ENCODE peak calls at places on chromosomes 2 and 18, in six cellular contexts. C, P, X, A, E and J are unnamed samples. For H3K4me1, the result is how much of the 10 kb centered on the place peaks cover.

GRCh38 chr2:28345619-28346018 is 47.0 kb upstream of the FOSL2 start:
- DNase-seq in C (no peak), P (no peak), X (peak), A (no peak), E (no peak), J (no peak)

GRCh38 chr2:127622561-127623387 is 23.2 kb upstream of the GPR17 start:
- DNase-seq in C (no peak), P (no peak), X (peak), A (no peak), E (no peak), J (peak)

GRCh38 chr2:109128466-109129355 is at the start of gene SH3RF3:
- DNase-seq in C (no peak), P (peak), X (peak), A (peak), E (peak), J (no peak)

GRCh38 chr2:86518498-86518897 is 44.7 kb downstream of the CHMP3 start:
- DNase-seq in C (no peak), P (no peak), X (no peak), A (no peak), E (peak), J (no peak)

GRCh38 chr2:231199219-231199618 is 788 bp downstream of the ARMC9 start:
- DNase-seq in C (no peak), P (no peak), X (no peak), A (peak), E (no peak), J (no peak)

GRCh38 chr2:191304939-191305875 is 60.0 kb downstream of the MYO1B start:
- DNase-seq in C (no peak), P (no peak), X (no peak), A (peak), E (no peak), J (peak)

GRCh38 chr2:158120102-158120501 is 18.4 kb downstream of the UPP2 start:
- DNase-seq in C (no peak), P (no peak), X (no peak), A (no peak), E (no peak), J (no peak)

GRCh38 chr2:78351208-78351607 is 674.3 kb upstream of the REG3G start:
- DNase-seq in C (no peak), P (no peak), X (no peak), A (no peak), E (peak), J (no peak)

GRCh38 chr2:77428946-77429345 is 93.2 kb downstream of the LRRTM4 start:
- DNase-seq in C (no peak), P (no peak), X (no peak), A (no peak), E (no peak), J (no peak)

GRCh38 chr2:37460866-37461229 is 116.4 kb downstream of the QPCT start:
- DNase-seq in C (no peak), P (no peak), X (no peak), A (no peak), E (no peak), J (no peak)

GRCh38 chr2:159557437-159558034 is 58.8 kb downstream of the BAZ2B start:
- DNase-seq in C (peak), P (no peak), X (no peak), A (no peak), E (peak), J (no peak)

GRCh38 chr2:47354817-47355653 is 47.9 kb upstream of the MSH2 start:
- DNase-seq in C (no peak), P (no peak), X (no peak), A (no peak), E (no peak), J (no peak)

GRCh38 chr2:53490659-53491058 is 276.9 kb upstream of the CHAC2 start:
- DNase-seq in C (no peak), P (no peak), X (no peak), A (no peak), E (no peak), J (peak)

GRCh38 chr2:56448999-56449431 is 265.2 kb downstream of the CCDC85A start:
- DNase-seq in C (no peak), P (peak), X (no peak), A (peak), E (peak), J (no peak)

GRCh38 chr2:16525265-16525887 is 140.3 kb downstream of the CYRIA start:
- DNase-seq in C (peak), P (no peak), X (no peak), A (no peak), E (peak), J (no peak)

GRCh38 chr2:239146011-239146641 is 254.7 kb downstream of the HDAC4 start:
- DNase-seq in C (no peak), P (no peak), X (peak), A (no peak), E (no peak), J (no peak)

GRCh38 chr2:183179156-183179555 is 54.9 kb downstream of the NUP35 start:
- DNase-seq in C (no peak), P (no peak), X (no peak), A (no peak), E (no peak), J (no peak)
- TF ChIP-seq POLR2AphosphoS5 in C (no peak), P (no peak), X (no peak), A (no peak), E (no peak), J (no peak)

DNA sequence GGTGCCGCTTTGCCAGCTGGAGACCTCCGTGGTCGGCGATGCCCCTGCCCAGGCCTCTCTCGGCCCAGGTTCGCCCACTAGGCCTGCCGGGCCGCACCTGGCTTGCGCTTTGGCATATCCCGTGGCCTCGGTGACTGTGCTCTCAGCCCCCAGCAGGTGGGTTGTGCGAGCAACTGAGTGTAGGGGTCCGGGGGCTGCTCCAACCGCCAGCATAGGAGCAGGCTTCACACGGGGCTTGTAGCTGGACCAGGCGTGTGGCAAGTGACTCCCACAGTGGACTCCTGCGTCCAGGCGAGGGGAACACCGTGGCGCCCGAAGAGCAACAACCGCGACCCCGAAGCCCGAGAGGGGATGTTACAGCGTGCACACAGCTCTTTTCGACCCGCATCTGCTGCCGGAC is 9.7 kb downstream of the TRAPPC12 start:
- DNase-seq in C (no peak), P (no peak), X (no peak), A (no peak), E (no peak), J (no peak)
- H3K4me1 ChIP-seq in C (under half), P (under half), X (under half), A (under half), E (under half), J (under half)

DNA sequence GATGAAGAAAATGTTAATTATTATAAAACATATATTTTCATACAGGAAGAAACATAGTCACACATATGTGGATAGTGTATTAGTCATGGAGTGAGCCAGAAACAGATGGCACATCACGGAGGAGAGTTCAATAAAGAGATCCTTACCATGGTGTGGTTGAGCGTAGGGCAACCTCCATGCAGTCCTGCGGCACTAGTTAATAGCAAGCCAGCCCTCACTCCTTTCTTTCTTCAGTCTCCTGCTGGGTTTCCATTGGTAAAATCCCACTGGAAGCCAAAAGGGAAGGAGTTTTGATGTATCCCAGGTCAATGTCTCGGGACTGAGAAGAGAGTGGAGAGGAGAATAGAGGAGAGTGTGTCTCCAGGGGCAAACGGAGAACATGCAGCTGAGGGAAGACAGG is 328.1 kb downstream of the NR4A2 start:
- DNase-seq in C (no peak), P (no peak), X (no peak), A (no peak), E (peak), J (no peak)
- H3K27ac ChIP-seq in C (no peak), P (no peak), X (no peak), A (no peak), E (no peak), J (no peak)

DNA sequence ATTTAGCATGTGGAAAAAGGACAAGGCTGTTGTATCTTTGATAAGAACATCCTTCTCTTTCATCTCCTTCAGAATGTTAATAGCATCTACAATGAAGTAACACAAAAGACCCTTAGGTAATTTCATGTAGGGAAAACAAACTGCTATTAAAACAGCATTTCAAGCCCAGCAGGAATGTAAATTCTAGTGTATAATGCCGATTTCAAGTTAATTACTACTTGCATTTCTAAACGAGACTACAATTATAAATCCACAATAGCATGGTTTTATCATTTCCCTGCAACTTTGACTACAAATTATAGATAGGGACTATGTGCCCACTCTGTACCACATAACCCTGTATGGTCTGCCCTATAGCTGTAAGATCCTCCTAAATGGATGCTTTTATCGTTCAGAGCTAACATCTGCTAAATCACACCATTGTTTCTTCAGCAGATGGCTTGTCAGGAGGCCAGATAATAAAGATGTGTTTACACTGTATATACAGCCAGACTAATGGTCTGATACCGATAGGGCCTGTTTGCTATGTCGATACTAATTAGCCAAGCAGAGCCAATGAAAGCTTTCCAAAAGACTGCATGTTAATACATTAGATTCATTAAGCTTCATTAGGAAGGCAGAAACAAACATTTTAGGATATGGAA is 51.9 kb downstream of the LRPPRC start:
- DNase-seq in C (no peak), P (no peak), X (no peak), A (no peak), E (no peak), J (no peak)
- TF ChIP-seq POLR2AphosphoS5 in C (no peak), P (no peak), X (no peak), A (no peak), E (no peak), J (no peak)

GRCh38 chr2:40106061-40106460 is 327.0 kb upstream of the THUMPD2 start:
- DNase-seq in C (no peak), P (no peak), X (no peak), A (no peak), E (no peak), J (no peak)

GRCh38 chr2:40105593-40105992 is 326.5 kb upstream of the THUMPD2 start:
- DNase-seq in C (no peak), P (no peak), X (no peak), A (no peak), E (no peak), J (no peak)

GRCh38 chr2:40103163-40103562 is 324.1 kb upstream of the THUMPD2 start:
- DNase-seq in C (no peak), P (no peak), X (no peak), A (no peak), E (peak), J (no peak)

GRCh38 chr2:40101076-40101688 is 322.1 kb upstream of the THUMPD2 start:
- DNase-seq in C (no peak), P (no peak), X (no peak), A (no peak), E (no peak), J (no peak)

GRCh38 chr2:40103590-40103989 is 324.5 kb upstream of the THUMPD2 start:
- DNase-seq in C (no peak), P (no peak), X (no peak), A (no peak), E (no peak), J (no peak)
- H3K4me1 ChIP-seq in C (under half), P (under half), X (under half), A (under half), E (under half), J (under half)

GRCh38 chr18:55088561-55088960 is 129.3 kb upstream of the CCDC68 start:
- DNase-seq in C (no peak), P (no peak), X (no peak), A (no peak), E (no peak), J (no peak)
- H3K27ac ChIP-seq in C (no peak), P (no peak), X (no peak), A (no peak), E (no peak), J (no peak)

DNA sequence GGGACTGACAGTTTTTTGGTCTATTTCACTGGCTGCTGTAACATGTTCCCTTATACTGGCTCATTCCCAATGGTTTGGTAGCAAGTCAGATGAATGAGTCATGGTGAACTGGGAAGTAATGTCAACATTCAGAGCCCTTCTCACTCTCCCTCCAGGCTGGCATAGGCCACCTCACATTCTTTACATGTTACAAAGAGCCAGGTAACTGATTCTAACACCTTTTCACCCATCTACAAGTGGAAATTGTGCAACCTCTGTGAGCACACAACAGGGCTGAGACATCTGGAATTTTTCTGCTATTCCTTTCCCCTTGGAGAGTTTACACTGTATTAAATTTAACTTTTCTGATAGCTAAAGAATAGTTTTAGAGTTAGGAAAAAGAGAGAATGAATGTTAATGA is 111.3 kb upstream of the TLK1 start:
- DNase-seq in C (peak), P (peak), X (no peak), A (peak), E (no peak), J (no peak)
- TF ChIP-seq POLR2AphosphoS5 in C (no peak), P (no peak), X (no peak), A (peak), E (no peak), J (no peak)

DNA sequence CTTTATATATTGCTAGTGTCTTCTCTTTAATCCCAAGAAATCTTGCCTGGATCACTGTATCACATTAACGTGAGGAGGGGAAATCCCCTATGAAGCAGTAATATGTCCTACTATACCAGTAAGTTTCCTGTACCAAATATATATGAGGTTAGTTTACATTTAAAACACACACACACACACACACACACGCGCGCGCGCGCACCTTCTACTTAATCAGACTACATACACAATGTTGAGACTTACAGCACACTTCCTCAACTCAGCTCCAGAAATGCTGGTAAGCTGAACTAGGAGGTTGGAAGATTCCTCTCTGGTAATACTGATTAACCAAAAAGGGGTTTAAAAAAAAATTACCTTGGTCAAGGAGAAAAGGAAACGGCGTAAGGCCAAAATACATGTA is 49.3 kb downstream of the USP34 start:
- DNase-seq in C (peak), P (no peak), X (no peak), A (no peak), E (no peak), J (no peak)
- H3K4me1 ChIP-seq in C (under half), P (half or more), X (half or more), A (under half), E (under half), J (under half)

DNA sequence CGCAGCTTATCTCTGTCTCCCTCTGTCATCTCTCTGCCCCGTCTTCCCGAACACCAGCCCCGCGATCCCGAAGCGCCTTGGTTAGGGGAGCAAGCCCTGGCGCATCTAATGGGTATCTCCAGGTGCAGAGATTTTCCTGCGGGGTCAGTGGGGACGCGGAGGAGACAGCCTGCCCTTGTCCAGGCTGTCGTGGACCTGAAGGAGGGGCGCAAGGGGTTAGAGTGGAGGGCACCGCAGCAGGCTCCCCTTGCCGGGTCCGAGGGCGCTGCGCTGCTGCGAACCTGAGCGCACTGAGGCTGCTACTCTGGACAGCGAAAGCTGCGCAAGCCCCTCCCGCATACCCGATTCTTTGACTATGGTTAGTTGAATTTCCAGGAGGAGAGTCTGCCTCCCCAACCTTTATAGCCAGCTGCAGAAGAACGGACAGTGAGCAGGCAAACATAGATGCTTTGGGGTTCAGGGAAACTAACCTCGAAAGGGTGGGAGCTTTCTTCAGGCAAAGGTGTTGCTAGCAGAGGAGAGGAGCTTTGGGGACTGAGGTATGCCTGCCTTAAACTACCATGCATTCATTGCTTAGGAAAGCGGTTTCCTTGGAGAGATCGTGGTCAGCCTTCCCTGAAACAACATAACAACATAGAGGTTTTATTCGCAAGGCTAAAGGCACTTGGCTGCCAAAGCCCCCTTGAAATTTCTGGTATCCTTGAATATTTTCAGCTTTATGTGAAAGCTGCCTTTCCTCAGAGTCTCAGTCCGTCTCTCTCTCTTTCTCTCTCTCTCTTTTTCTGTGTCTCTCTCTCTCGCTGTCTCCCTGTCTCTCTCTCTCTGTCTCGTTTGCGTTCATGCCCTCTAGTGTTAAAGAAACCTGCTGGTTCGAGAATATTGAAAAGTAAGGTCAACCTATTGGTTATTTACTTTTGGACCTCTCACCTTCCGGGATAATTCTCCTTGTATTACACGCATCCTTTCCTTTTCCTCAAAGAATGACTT is 1.6 kb downstream of the GALNT13 start:
- DNase-seq in C (no peak), P (no peak), X (peak), A (no peak), E (peak), J (no peak)
- H3K27ac ChIP-seq in C (no peak), P (no peak), X (no peak), A (no peak), E (no peak), J (no peak)